ENCODE peak calls at places on chromosomes 2 and 18, in four cellular contexts. T, S, X and Q are unnamed samples.

GRCh38 chr2:157748371-157749132 is 119.9 kb upstream of the ACVR1C start:
- DNase-seq in T (no peak), S (no peak), X (no peak), Q (no peak)

GRCh38 chr2:96138146-96139145 is at the start of gene ASTL:
- DNase-seq in T (peak; percentile 31), S (peak; percentile 70), X (peak; percentile 56), Q (peak; percentile 92)

GRCh38 chr2:71879509-71880184 is 268.0 kb downstream of the CYP26B1 start:
- DNase-seq in T (no peak), S (no peak), X (no peak), Q (no peak)

GRCh38 chr18:3605562-3606443 is 155.8 kb downstream of the TGIF1 start:
- DNase-seq in T (no peak), S (peak; percentile 77), X (no peak), Q (no peak)

GRCh38 chr18:79797518-79798345 is at the start of gene KCNG2:
- DNase-seq in T (no peak), S (no peak), X (no peak), Q (peak; percentile 63)

GRCh38 chr2:101179982-101180381 is 28.8 kb upstream of the TBC1D8 start:
- DNase-seq in T (no peak), S (no peak), X (no peak), Q (no peak)

GRCh38 chr2:216445489-216445888 is 33.2 kb downstream of the SMARCAL1 start:
- DNase-seq in T (no peak), S (no peak), X (no peak), Q (no peak)

GRCh38 chr2:96525211-96525507 is 11.4 kb upstream of the ARID5A start:
- DNase-seq in T (no peak), S (no peak), X (no peak), Q (no peak)

GRCh38 chr2:43224131-43224570 is 2.3 kb downstream of the ZFP36L2 start:
- DNase-seq in T (no peak), S (peak; percentile 85), X (peak; percentile 71), Q (peak; percentile 85)

GRCh38 chr2:34001557-34001956 is 402.5 kb upstream of the FAM98A start:
- DNase-seq in T (no peak), S (no peak), X (no peak), Q (no peak)

DNA sequence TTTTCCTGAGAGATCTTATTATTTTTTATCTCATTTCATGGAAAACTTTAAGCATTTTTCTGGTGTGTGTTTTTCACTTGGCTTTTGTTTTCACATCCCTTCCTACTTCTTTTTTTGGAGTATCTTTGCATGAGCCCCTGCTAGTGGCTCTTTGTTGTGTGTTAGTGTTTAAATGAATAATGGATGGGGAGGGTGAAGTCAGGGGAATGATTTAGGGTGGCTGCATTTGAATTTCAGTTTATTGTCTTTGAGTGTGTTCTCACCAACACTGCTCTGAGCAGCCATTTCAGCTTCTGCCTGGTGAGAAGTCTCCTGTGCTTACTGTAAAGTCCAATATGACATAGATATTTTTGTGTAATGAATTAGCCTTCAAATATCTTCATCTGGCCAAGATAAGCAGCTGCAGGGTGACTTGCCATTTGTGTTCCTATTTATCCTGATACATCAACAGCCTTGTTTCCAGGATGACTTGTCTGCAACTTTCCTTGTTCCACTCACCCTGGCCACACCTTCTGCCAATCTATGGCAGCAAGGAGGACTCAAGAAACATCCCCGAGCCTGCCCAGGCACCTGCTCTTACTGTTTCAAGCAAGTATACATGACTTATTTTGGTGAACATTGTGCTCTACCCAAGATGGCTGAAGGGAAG is 182.6 kb downstream of the PDE11A start:
- DNase-seq in T (no peak), S (no peak), X (no peak), Q (no peak)
- TF ChIP-seq NR3C1 in T (no peak), S (no peak), X (no peak), Q (no peak)

DNA sequence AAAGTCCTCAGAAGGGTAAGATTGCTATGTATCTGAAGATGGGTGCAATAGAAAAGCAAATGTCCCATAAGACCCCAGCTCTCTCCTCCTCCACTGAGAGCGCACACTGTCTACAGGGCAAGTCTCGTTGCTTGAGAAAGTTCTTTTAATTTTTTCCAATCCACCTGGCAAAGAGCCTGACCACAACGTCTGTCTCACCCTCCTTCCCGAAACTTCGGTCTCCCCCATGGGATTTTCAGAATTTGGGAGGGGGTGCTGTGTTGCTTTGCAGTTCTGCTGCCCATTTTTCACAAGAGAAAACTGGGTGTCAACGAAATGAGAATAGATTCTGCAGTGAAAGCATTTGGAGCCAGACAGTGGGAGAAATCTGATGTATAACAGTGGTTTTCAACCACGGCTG is 40.4 kb downstream of the SERTAD2 start:
- DNase-seq in T (no peak), S (no peak), X (no peak), Q (no peak)
- TF ChIP-seq NR3C1 in T (no peak), S (no peak), X (no peak), Q (no peak)

DNA sequence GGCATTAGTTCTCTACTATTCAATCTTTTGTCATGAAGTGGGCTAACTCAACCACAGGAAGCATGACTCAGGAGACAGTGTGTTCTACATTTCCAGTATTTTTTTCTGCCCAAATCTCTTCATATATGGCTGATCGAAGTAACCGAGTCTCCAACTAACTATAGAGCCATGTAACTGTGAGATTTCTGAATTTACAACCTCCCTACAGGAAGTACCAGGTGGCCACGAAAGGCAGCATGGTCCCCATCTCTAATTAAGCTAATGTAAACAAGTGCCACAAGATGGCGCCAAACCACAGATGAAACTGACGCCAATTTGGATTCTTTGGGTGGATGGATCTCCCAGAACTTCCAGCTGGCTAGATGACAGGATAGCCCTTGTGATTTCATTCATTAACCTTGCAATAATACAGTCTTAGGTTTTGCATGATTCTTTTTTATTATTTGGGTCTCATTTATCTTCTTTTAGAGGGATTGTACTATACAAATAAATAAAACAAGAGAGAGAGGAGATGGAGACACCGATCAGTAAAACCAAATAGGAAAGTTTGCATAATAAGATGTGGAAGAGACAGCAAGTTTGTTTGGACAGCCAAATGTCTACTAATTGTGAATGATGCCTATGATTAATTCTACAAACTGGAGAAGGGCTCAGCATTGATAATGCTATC is 18.3 kb upstream of the ARHGAP15 start:
- DNase-seq in T (peak; percentile 13), S (peak; percentile 80), X (peak; percentile 68), Q (peak; percentile 66)
- TF ChIP-seq NR3C1 in T (no peak), S (no peak), X (no peak), Q (no peak)

GRCh38 chr2:7012141-7012809 is 95.1 kb downstream of the RNF144A start:
- DNase-seq in T (no peak), S (no peak), X (no peak), Q (no peak)

GRCh38 chr2:7013761-7014160 is 96.5 kb downstream of the RNF144A start:
- DNase-seq in T (no peak), S (no peak), X (no peak), Q (no peak)

GRCh38 chr2:7016120-7016519 is 98.9 kb downstream of the RNF144A start:
- DNase-seq in T (no peak), S (no peak), X (no peak), Q (no peak)

GRCh38 chr2:7015007-7015950 is 98.1 kb downstream of the RNF144A start:
- DNase-seq in T (no peak), S (peak; percentile 21), X (no peak), Q (no peak)

DNA sequence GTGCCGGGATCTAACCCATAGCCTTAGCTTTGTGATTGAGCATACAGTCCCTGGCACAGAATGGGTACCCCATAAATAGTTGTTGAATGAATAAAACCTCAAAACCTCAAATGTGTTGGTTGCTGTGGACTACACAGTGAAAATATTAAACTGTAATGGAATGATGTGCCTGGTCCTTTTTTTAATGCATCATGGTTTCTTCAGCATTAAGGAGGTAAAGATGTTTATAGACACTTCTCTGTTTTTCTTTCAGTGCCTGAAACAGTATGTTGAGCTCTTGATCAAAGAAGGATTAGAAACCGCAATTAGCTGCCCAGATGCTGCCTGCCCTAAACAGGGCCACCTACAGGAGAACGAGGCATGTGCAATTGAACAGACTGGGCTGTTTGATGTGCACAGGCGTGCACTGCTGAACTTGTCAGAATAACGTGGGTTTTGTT is 97.0 kb downstream of the RNF144A start:
- DNase-seq in T (no peak), S (peak; percentile 61), X (peak; percentile 21), Q (peak; percentile 32)
- TF ChIP-seq NR3C1 in T (no peak), S (no peak), X (no peak), Q (no peak)

GRCh38 chr2:238286551-238286950 is 1.9 kb downstream of the PER2 start:
- DNase-seq in T (no peak), S (no peak), X (peak; percentile 48), Q (no peak)
- TF ChIP-seq NR3C1 in T (no peak), S (no peak), X (no peak), Q (no peak)

DNA sequence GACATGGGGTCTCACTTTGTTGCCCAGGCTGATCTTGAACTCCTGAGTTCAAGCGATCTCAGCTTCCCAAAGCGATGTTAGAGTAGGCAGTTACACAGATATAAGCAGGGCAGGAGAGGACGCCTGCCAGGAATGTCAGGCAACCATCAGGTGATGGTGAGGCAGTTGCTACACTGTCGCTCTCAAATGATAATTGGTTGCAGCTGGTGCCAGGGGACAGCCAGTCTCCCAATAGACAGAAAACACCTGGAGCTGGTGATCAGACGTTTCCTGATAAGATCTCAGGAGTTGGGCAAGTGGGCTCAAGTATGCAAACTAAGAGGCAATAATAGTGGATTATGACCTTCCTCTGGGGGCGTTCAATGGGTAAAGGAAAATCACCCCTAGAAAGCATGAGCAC is 163.1 kb upstream of the RGPD4 start:
- DNase-seq in T (no peak), S (no peak), X (no peak), Q (no peak)
- TF ChIP-seq NR3C1 in T (no peak), S (no peak), X (no peak), Q (no peak)

GRCh38 chr2:182015334-182016109 is 29.9 kb downstream of the PPP1R1C start:
- DNase-seq in T (no peak), S (no peak), X (no peak), Q (no peak)
- TF ChIP-seq NR3C1 in T (no peak), S (no peak), X (no peak), Q (no peak)

GRCh38 chr2:68352651-68353386 is 12.3 kb upstream of the PLEK start:
- DNase-seq in T (no peak), S (peak; percentile 83), X (no peak), Q (no peak)
- TF ChIP-seq NR3C1 in T (no peak), S (no peak), X (no peak), Q (no peak)

GRCh38 chr2:235689427-235689853 is 195.6 kb downstream of the AGAP1 start:
- DNase-seq in T (no peak), S (no peak), X (no peak), Q (no peak)

GRCh38 chr2:235688511-235689426 is 194.9 kb downstream of the AGAP1 start:
- DNase-seq in T (no peak), S (no peak), X (no peak), Q (no peak)

GRCh38 chr2:235692076-235692475 is 198.2 kb downstream of the AGAP1 start:
- DNase-seq in T (no peak), S (no peak), X (no peak), Q (no peak)

GRCh38 chr2:235690809-235691450 is 197.1 kb downstream of the AGAP1 start:
- DNase-seq in T (no peak), S (no peak), X (no peak), Q (no peak)

GRCh38 chr2:235690082-235690808 is 196.4 kb downstream of the AGAP1 start:
- DNase-seq in T (no peak), S (no peak), X (no peak), Q (no peak)
- TF ChIP-seq NR3C1 in T (no peak), S (no peak), X (no peak), Q (no peak)

GRCh38 chr2:119196301-119197124 is 27.1 kb upstream of the STEAP3 start:
- DNase-seq in T (no peak), S (no peak), X (no peak), Q (no peak)

GRCh38 chr2:119197125-119197403 is 26.6 kb upstream of the STEAP3 start:
- DNase-seq in T (no peak), S (no peak), X (peak; percentile 27), Q (no peak)

GRCh38 chr2:119195887-119196286 is 27.7 kb upstream of the STEAP3 start:
- DNase-seq in T (no peak), S (no peak), X (no peak), Q (no peak)

GRCh38 chr2:119197529-119198266 is 25.9 kb upstream of the STEAP3 start:
- DNase-seq in T (no peak), S (no peak), X (peak; percentile 24), Q (no peak)

GRCh38 chr2:119198267-119198840 is 25.3 kb upstream of the STEAP3 start:
- DNase-seq in T (no peak), S (no peak), X (peak; percentile 67), Q (no peak)
- TF ChIP-seq NR3C1 in T (no peak), S (no peak), X (no peak), Q (no peak)